ENCODE peak calls at places on chromosomes 6 and 20, in four cellular contexts. H is fibroblast of the conjunctiva, K is fibroblast of mammary gland, F is dermis microvascular lymphatic vessel endothelial cell. B is an unnamed sample.

GRCh38 chr6:33610779-33611421 is 10.2 kb upstream of the ITPR3 start:
- DNase-seq in H (no peak), F (no peak), K (no peak), B (peak; percentile 65)

GRCh38 chr6:56699066-56699654 is 56.5 kb upstream of the DST start:
- DNase-seq in F (peak; percentile 56), K (peak; percentile 54), H (peak; percentile 33), B (peak; percentile 36)

GRCh38 chr6:150036081-150036480 is 10.7 kb upstream of the RAET1L start:
- DNase-seq in H (no peak), F (no peak), K (no peak), B (no peak)

GRCh38 chr20:43949741-43950618 is 35.3 kb downstream of the TOX2 start:
- DNase-seq in K (no peak), F (no peak), H (no peak), B (peak; percentile 100)

GRCh38 chr6:56087421-56087820 is 160.0 kb downstream of the COL21A1 start:
- DNase-seq in F (peak; percentile 87), K (no peak), H (no peak), B (peak; percentile 49)

GRCh38 chr6:3411967-3412778 is 44.7 kb downstream of the SLC22A23 start:
- DNase-seq in K (no peak), H (no peak), F (no peak), B (no peak)

GRCh38 chr20:49501917-49502316 is 19.4 kb upstream of the KCNB1 start:
- DNase-seq in H (no peak), K (peak; percentile 42), F (peak; percentile 16), B (peak; percentile 49)

GRCh38 chr6:155194399-155194798 is 69.4 kb upstream of the CLDN20 start:
- DNase-seq in F (no peak), K (no peak), H (no peak), B (no peak)

GRCh38 chr20:60653111-60653845 is 598.8 kb upstream of the CDH4 start:
- DNase-seq in K (no peak), H (no peak), F (no peak), B (no peak)

GRCh38 chr6:38806833-38807232 is 91.7 kb downstream of the DNAH8 start:
- DNase-seq in K (no peak), F (no peak), H (no peak), B (no peak)

GRCh38 chr6:97186416-97186999 is 96.5 kb downstream of the MMS22L start:
- DNase-seq in F (peak; percentile 77), K (peak; percentile 65), H (peak; percentile 47), B (peak; percentile 58)

GRCh38 chr20:52971498-52972189 is 514 bp upstream of the TSHZ2 start:
- DNase-seq in K (no peak), F (no peak), H (no peak), B (no peak)

GRCh38 chr6:67411036-67411435 is 1224.0 kb upstream of the ADGRB3 start:
- DNase-seq in H (no peak), K (no peak), F (no peak), B (no peak)

GRCh38 chr6:141349710-141350109 is 783.0 kb upstream of the GJE1 start:
- DNase-seq in F (no peak), K (no peak), H (no peak), B (no peak)

GRCh38 chr6:24149836-24150235 is 23.8 kb downstream of the NRSN1 start:
- DNase-seq in K (no peak), H (no peak), F (no peak), B (no peak)

GRCh38 chr6:55040102-55040848 is 134.0 kb upstream of the HCRTR2 start:
- DNase-seq in K (peak; percentile 81), H (no peak), F (no peak), B (peak; percentile 90)

GRCh38 chr6:91965872-91966271 is 1379.0 kb upstream of the MAP3K7 start:
- DNase-seq in F (no peak), K (no peak), H (no peak), B (no peak)

GRCh38 chr6:103672169-103672568 is 1187.5 kb downstream of the HACE1 start:
- DNase-seq in K (peak; percentile 1), H (no peak), F (peak; percentile 1), B (peak; percentile 23)

GRCh38 chr6:36129889-36130671 is at the start of gene MAPK13:
- DNase-seq in K (peak; percentile 66), H (no peak), F (peak; percentile 41), B (no peak)

GRCh38 chr6:101477436-101477835 is 83.9 kb downstream of the GRIK2 start:
- DNase-seq in K (no peak), H (no peak), F (no peak), B (no peak)

GRCh38 chr20:61161649-61162210 is 90.3 kb upstream of the CDH4 start:
- DNase-seq in K (peak; percentile 41), H (no peak), F (no peak), B (no peak)

GRCh38 chr6:30842754-30843610 is 41.3 kb upstream of the DDR1 start:
- DNase-seq in K (no peak), F (no peak), H (no peak), B (no peak)

GRCh38 chr6:41630946-41631345 is 7.3 kb upstream of the MDFI start:
- DNase-seq in H (no peak), K (no peak), F (peak; percentile 17), B (no peak)

GRCh38 chr20:10022615-10023014 is 12.2 kb upstream of the ANKEF1 start:
- DNase-seq in K (peak; percentile 35), F (no peak), H (no peak), B (no peak)

GRCh38 chr6:18101271-18101670 is 21.2 kb downstream of the NHLRC1 start:
- DNase-seq in H (no peak), K (peak; percentile 49), F (no peak), B (peak; percentile 31)

GRCh38 chr6:169249057-169249456 is 4.6 kb downstream of the THBS2 start:
- DNase-seq in F (no peak), K (no peak), H (no peak), B (no peak)

GRCh38 chr6:163572612-163573011 is 158.1 kb downstream of the QKI start:
- DNase-seq in K (peak; percentile 22), F (peak; percentile 60), H (no peak), B (peak; percentile 59)

GRCh38 chr6:143449731-143450452 is 603 bp downstream of the ADAT2 start:
- DNase-seq in K (peak; percentile 60), F (peak; percentile 55), H (no peak), B (peak; percentile 54)

GRCh38 chr6:140812636-140813035 is 1320.1 kb upstream of the GJE1 start:
- DNase-seq in K (peak; percentile 52), F (no peak), H (no peak), B (no peak)

GRCh38 chr6:42898891-42899361 is 16.9 kb upstream of the PTCRA start:
- DNase-seq in H (peak; percentile 62), K (peak; percentile 72), F (peak; percentile 74), B (peak; percentile 69)

GRCh38 chr6:146388736-146389364 is 154.8 kb upstream of the RAB32 start:
- DNase-seq in K (no peak), H (no peak), F (no peak), B (no peak)

GRCh38 chr6:44920952-44921491 is 407.1 kb upstream of the RUNX2 start:
- DNase-seq in K (no peak), F (peak; percentile 5), H (no peak), B (no peak)